ENCODE peak calls at places on chromosomes 3 and 15, in seven cellular contexts. U is hepatocyte; D is naive thymus-derived CD8-positive, alpha-beta T cell; L is esophagus squamous epithelium; N is NCI-H1048; S is fibroblast of mammary gland; J is right cardiac atrium. Z is an unnamed sample.

GRCh38 chr3:40109641-40110490 is 199.6 kb upstream of the EIF1B start:
- DNase-seq in U (peak), D (no peak), L (no peak), N (no peak), S (peak), J (peak), Z (no peak)

GRCh38 chr15:23890218-23890617 is 203.1 kb upstream of the NDN start:
- DNase-seq in U (no peak), D (no peak), L (no peak), N (no peak), S (no peak), J (no peak), Z (no peak)

GRCh38 chr3:167066977-167067843 is 312.9 kb downstream of the ZBBX start:
- DNase-seq in U (peak), D (no peak), L (no peak), N (no peak), S (no peak), J (no peak), Z (no peak)

GRCh38 chr3:61997112-61997511 is 376.2 kb downstream of the FEZF2 start:
- DNase-seq in U (no peak), D (no peak), L (no peak), N (no peak), S (peak), J (no peak), Z (no peak)

GRCh38 chr3:128501431-128501830 is 8.4 kb upstream of the GATA2 start:
- DNase-seq in U (no peak), D (no peak), L (no peak), N (no peak), S (no peak), J (no peak), Z (no peak)

GRCh38 chr15:35931942-35932341 is 386.0 kb upstream of the DPH6 start:
- DNase-seq in U (no peak), D (no peak), L (no peak), N (no peak), S (no peak), J (no peak), Z (no peak)

GRCh38 chr3:18830087-18830486 is 318.2 kb upstream of the KCNH8 start:
- DNase-seq in U (no peak), D (no peak), L (no peak), N (no peak), S (no peak), J (no peak), Z (no peak)

GRCh38 chr3:172635588-172635987 is 75.3 kb downstream of the NCEH1 start:
- DNase-seq in U (no peak), D (no peak), L (no peak), N (no peak), S (peak), J (no peak), Z (no peak)

GRCh38 chr3:66138336-66139234 is 82.2 kb upstream of the SLC25A26 start:
- DNase-seq in U (peak), D (no peak), L (no peak), N (no peak), S (peak), J (peak), Z (peak)

GRCh38 chr3:187318819-187319616 is 27.5 kb upstream of the MASP1 start:
- DNase-seq in U (peak), D (peak), L (no peak), N (no peak), S (peak), J (peak), Z (no peak)

GRCh38 chr3:10164546-10165393 is at the start of gene IRAK2:
- DNase-seq in U (peak), D (peak), L (no peak), N (no peak), S (peak), J (peak), Z (no peak)

GRCh38 chr3:95654567-95655362 is 1159.6 kb upstream of the EPHA6 start:
- DNase-seq in U (no peak), D (no peak), L (no peak), N (no peak), S (no peak), J (no peak), Z (no peak)

GRCh38 chr15:43769584-43770228 is 7.1 kb downstream of the ELL3 start:
- DNase-seq in U (peak), D (peak), L (no peak), N (no peak), S (peak), J (peak), Z (peak)

GRCh38 chr3:194407423-194407822 is 8.4 kb upstream of the GP5 start:
- DNase-seq in U (peak), D (no peak), L (no peak), N (no peak), S (peak), J (no peak), Z (no peak)

GRCh38 chr15:96789999-96790398 is 459.5 kb downstream of the NR2F2 start:
- DNase-seq in U (no peak), D (no peak), L (no peak), N (no peak), S (no peak), J (no peak), Z (no peak)

GRCh38 chr3:53796161-53796560 is 50.1 kb downstream of the CHDH start:
- DNase-seq in U (no peak), D (no peak), L (no peak), N (no peak), S (no peak), J (peak), Z (peak)

GRCh38 chr3:107627962-107628542 is 105.3 kb downstream of the BBX start:
- DNase-seq in U (no peak), D (no peak), L (no peak), N (no peak), S (peak), J (no peak), Z (no peak)

GRCh38 chr3:131602011-131602779 is 99.4 kb upstream of the MRPL3 start:
- DNase-seq in U (peak), D (no peak), L (no peak), N (no peak), S (no peak), J (no peak), Z (no peak)

GRCh38 chr3:24462737-24463136 is 31.9 kb downstream of the THRB start:
- DNase-seq in U (no peak), D (no peak), L (no peak), N (no peak), S (no peak), J (no peak), Z (no peak)

GRCh38 chr3:38641461-38642110 is 7.9 kb downstream of the SCN5A start:
- DNase-seq in U (no peak), D (no peak), L (no peak), N (no peak), S (no peak), J (no peak), Z (no peak)

GRCh38 chr3:48268381-48268935 is 27.6 kb downstream of the ZNF589 start:
- DNase-seq in U (peak), D (peak), L (no peak), N (no peak), S (peak), J (no peak), Z (no peak)

GRCh38 chr3:54565956-54566355 is 361.9 kb downstream of the LRTM1 start:
- DNase-seq in U (no peak), D (no peak), L (no peak), N (no peak), S (no peak), J (no peak), Z (no peak)

GRCh38 chr3:45938858-45939257 is 4.4 kb upstream of the CXCR6 start:
- DNase-seq in U (peak), D (peak), L (peak), N (peak), S (peak), J (peak), Z (no peak)

GRCh38 chr3:24142127-24142526 is 197.0 kb downstream of the NR1D2 start:
- DNase-seq in U (no peak), D (no peak), L (no peak), N (no peak), S (no peak), J (no peak), Z (no peak)

GRCh38 chr15:31325432-31325975 is 1.1 kb upstream of the KLF13 start:
- DNase-seq in U (peak), D (peak), L (no peak), N (no peak), S (no peak), J (peak), Z (no peak)

GRCh38 chr3:50195501-50196252 is 4.3 kb downstream of the GNAT1 start:
- DNase-seq in U (peak), D (no peak), L (no peak), N (no peak), S (peak), J (peak), Z (no peak)

GRCh38 chr3:48155122-48155521 is 33.1 kb downstream of the CDC25A start:
- DNase-seq in U (peak), D (no peak), L (no peak), N (no peak), S (peak), J (no peak), Z (no peak)

GRCh38 chr3:97935842-97936241 is 36.4 kb downstream of the RIOX2 start:
- DNase-seq in U (no peak), D (no peak), L (no peak), N (no peak), S (no peak), J (no peak), Z (no peak)

GRCh38 chr3:132843851-132844565 is 121.8 kb upstream of the NPHP3 start:
- DNase-seq in U (no peak), D (no peak), L (no peak), N (no peak), S (no peak), J (no peak), Z (no peak)

GRCh38 chr3:34070831-34071230 is 272.4 kb downstream of the PDCD6IP start:
- DNase-seq in U (no peak), D (no peak), L (no peak), N (no peak), S (no peak), J (no peak), Z (no peak)

GRCh38 chr15:74830868-74831267 is 4.4 kb downstream of the CPLX3 start:
- DNase-seq in U (no peak), D (no peak), L (no peak), N (no peak), S (no peak), J (peak), Z (no peak)

GRCh38 chr15:65550681-65551098 is 20.4 kb downstream of the HACD3 start:
- DNase-seq in U (peak), D (no peak), L (no peak), N (no peak), S (peak), J (no peak), Z (no peak)

GRCh38 chr3:129597087-129597791 is 9.2 kb downstream of the PLXND1 start:
- DNase-seq in U (no peak), D (no peak), L (no peak), N (no peak), S (peak), J (peak), Z (no peak)

GRCh38 chr3:196431193-196432136 is 762 bp downstream of the UBXN7 start:
- DNase-seq in U (peak), D (peak), L (no peak), N (no peak), S (peak), J (peak), Z (no peak)